ENCODE peak calls at places on chromosomes 2 and 18, in four cellular contexts. L is activated T-cell treated with anti-CD3 and anti-CD28 coated beads, Interleukin-2, amount 50 U/mL, for 72 hours; O is stimulated activated effector memory CD8-positive, alpha-beta T cell treated with anti-CD3 and anti-CD28 coated beads, Interleukin-12 subunit alpha, Interleukin-12 subunit beta, amount 100 ng/mL, for 72 hours; A is transverse colon. P is an unnamed sample.

GRCh38 chr2:70321377-70321776 is 19.5 kb upstream of the FAM136A start:
- DNase-seq in O (no peak), L (no peak), A (no peak), P (no peak)

GRCh38 chr2:181527058-181527457 is 69.9 kb downstream of the ITGA4 start:
- DNase-seq in A (no peak), O (no peak), L (no peak), P (no peak)

GRCh38 chr2:162925595-162925994 is 87.0 kb upstream of the KCNH7 start:
- DNase-seq in L (no peak), O (no peak), A (no peak), P (no peak)

GRCh38 chr2:189783451-189783926 is 650 bp downstream of the ORMDL1 start:
- DNase-seq in A (no peak), O (no peak), L (peak; percentile 11), P (peak; percentile 53)

GRCh38 chr2:38113036-38113435 is 37.1 kb upstream of the CYP1B1 start:
- DNase-seq in O (no peak), L (no peak), A (no peak), P (no peak)

GRCh38 chr2:33340265-33340664 is 136.2 kb upstream of the RASGRP3 start:
- DNase-seq in A (peak; percentile 14), L (no peak), O (no peak), P (peak; percentile 65)

GRCh38 chr18:57913686-57914085 is 110.6 kb upstream of the ATP8B1 start:
- DNase-seq in O (no peak), A (no peak), L (no peak), P (no peak)

GRCh38 chr2:232643147-232643425 is 9.7 kb downstream of the EFHD1 start:
- DNase-seq in A (no peak), L (no peak), O (no peak), P (no peak)

GRCh38 chr2:237213325-237214040 is 127.8 kb downstream of the COPS8 start:
- DNase-seq in L (no peak), A (peak; percentile 25), O (no peak), P (peak; percentile 91)

P was measured in RPMI7951.